ENCODE peak calls at places on chromosomes 5 and 9, in four cellular contexts. D, O, L and A are unnamed samples.

GRCh38 chr9:132651259-132651658 is 18.5 kb downstream of the DDX31 start:
- DNase-seq in D (peak; percentile 45), O (no peak), L (no peak), A (no peak)

GRCh38 chr9:130244548-130245165 is 20.9 kb upstream of the HMCN2 start:
- DNase-seq in D (no peak), O (no peak), L (no peak), A (no peak)

GRCh38 chr9:98118640-98119601 is at the start of gene TRIM14:
- DNase-seq in D (peak; percentile 69), O (peak; percentile 54), L (peak; percentile 32), A (no peak)

GRCh38 chr5:14900661-14901461 is 29.3 kb upstream of the ANKH start:
- DNase-seq in D (no peak), O (peak; percentile 64), L (no peak), A (no peak)

GRCh38 chr9:123769723-123770122 is 160.2 kb downstream of the DENND1A start:
- DNase-seq in D (no peak), O (no peak), L (no peak), A (no peak)

GRCh38 chr5:61274561-61274960 is 57.5 kb upstream of the ZSWIM6 start:
- DNase-seq in D (no peak), O (no peak), L (no peak), A (no peak)

GRCh38 chr5:135319928-135320606 is 79.0 kb downstream of the MACROH2A1 start:
- DNase-seq in D (no peak), O (no peak), L (no peak), A (no peak)

GRCh38 chr5:108727639-108728565 is 19.8 kb upstream of the FER start:
- DNase-seq in D (peak; percentile 93), O (peak; percentile 92), L (peak; percentile 84), A (no peak)